ENCODE peak calls at places on chromosome 15, in five cellular contexts. Y is K562, E is HCT116, A is HepG2, I is SK-N-SH. K is an unnamed sample.

GRCh38 chr15:81338422-81339007 is 14.6 kb upstream of the STARD5 start:
- DNase-seq in Y (no peak), E (peak; percentile 2), A (no peak), I (no peak), K (no peak)

GRCh38 chr15:99704444-99704838 is 28.8 kb downstream of the LYSMD4 start:
- DNase-seq in Y (peak; percentile 59), E (peak; percentile 78), A (peak; percentile 81), I (peak; percentile 65), K (peak; percentile 89)

GRCh38 chr15:55750706-55751105 is 7.8 kb upstream of the PRTG start:
- DNase-seq in Y (no peak), E (no peak), A (no peak), I (no peak), K (no peak)

GRCh38 chr15:57251941-57252340 is 124.4 kb upstream of the CGNL1 start:
- DNase-seq in Y (no peak), E (no peak), A (no peak), I (no peak), K (no peak)

GRCh38 chr15:64732156-64732860 is 43.1 kb downstream of the RBPMS2 start:
- DNase-seq in Y (no peak), E (no peak), A (peak; percentile 85), I (peak; percentile 23), K (no peak)

GRCh38 chr15:79872358-79873017 is 24.3 kb downstream of the MTHFS start:
- DNase-seq in Y (no peak), E (no peak), A (no peak), I (no peak), K (no peak)

GRCh38 chr15:57334257-57334656 is 42.0 kb upstream of the CGNL1 start:
- DNase-seq in Y (peak; percentile 73), E (no peak), A (no peak), I (no peak), K (no peak)

GRCh38 chr15:92392462-92392861 is 1.2 kb upstream of the ST8SIA2 start:
- DNase-seq in Y (no peak), E (no peak), A (no peak), I (no peak), K (no peak)

GRCh38 chr15:50059883-50060282 is 59.1 kb downstream of the ATP8B4 start:
- DNase-seq in Y (no peak), E (no peak), A (no peak), I (no peak), K (no peak)

GRCh38 chr15:74599156-74599555 is 16.5 kb upstream of the CLK3 start:
- DNase-seq in Y (no peak), E (no peak), A (no peak), I (no peak), K (no peak)

GRCh38 chr15:90814193-90814811 is 54.1 kb upstream of the FURIN start:
- DNase-seq in Y (no peak), E (no peak), A (no peak), I (no peak), K (no peak)

GRCh38 chr15:67771201-67771600 is 54.1 kb upstream of the SKOR1 start:
- DNase-seq in Y (peak; percentile 54), E (no peak), A (no peak), I (peak; percentile 51), K (no peak)

GRCh38 chr15:79172032-79172481 is 81.5 kb upstream of the RASGRF1 start:
- DNase-seq in Y (peak; percentile 68), E (no peak), A (peak; percentile 50), I (peak; percentile 51), K (no peak)

GRCh38 chr15:51349156-51349844 is 7.8 kb downstream of the GLDN start:
- DNase-seq in Y (no peak), E (no peak), A (no peak), I (no peak), K (no peak)

GRCh38 chr15:100623301-100623700 is 20.9 kb downstream of the ASB7 start:
- DNase-seq in Y (no peak), E (no peak), A (no peak), I (no peak), K (no peak)

GRCh38 chr15:100841426-100841825 is 38.2 kb upstream of the ALDH1A3 start:
- DNase-seq in Y (no peak), E (no peak), A (no peak), I (no peak), K (no peak)

GRCh38 chr15:45648521-45649200 is 13.8 kb downstream of the SQOR start:
- DNase-seq in Y (no peak), E (peak; percentile 32), A (peak; percentile 76), I (no peak), K (no peak)

GRCh38 chr15:67511606-67512005 is 9.3 kb upstream of the C15orf61 start:
- DNase-seq in Y (no peak), E (no peak), A (no peak), I (no peak), K (no peak)

GRCh38 chr15:50543556-50543955 is 2.9 kb downstream of the USP50 start:
- DNase-seq in Y (no peak), E (no peak), A (no peak), I (no peak), K (no peak)

GRCh38 chr15:68542771-68543544 is 35.8 kb upstream of the CORO2B start:
- DNase-seq in Y (no peak), E (no peak), A (peak; percentile 32), I (no peak), K (no peak)

GRCh38 chr15:56251315-56252091 is 7.8 kb upstream of the RFX7 start:
- DNase-seq in Y (peak; percentile 17), E (no peak), A (no peak), I (no peak), K (no peak)

GRCh38 chr15:62440731-62441130 is 275.6 kb upstream of the C2CD4B start:
- DNase-seq in Y (no peak), E (no peak), A (no peak), I (no peak), K (no peak)

GRCh38 chr15:91954211-91954804 is 100.8 kb downstream of the SLCO3A1 start:
- DNase-seq in Y (no peak), E (no peak), A (no peak), I (no peak), K (peak; percentile 27)

GRCh38 chr15:92025717-92026270 is 172.3 kb downstream of the SLCO3A1 start:
- DNase-seq in Y (no peak), E (no peak), A (no peak), I (no peak), K (no peak)

GRCh38 chr15:48433226-48433886 is 102.1 kb downstream of the DUT start:
- DNase-seq in Y (no peak), E (no peak), A (no peak), I (no peak), K (no peak)

GRCh38 chr15:75145027-75145841 is 56.4 kb upstream of the C15orf39 start:
- DNase-seq in Y (no peak), E (no peak), A (peak; percentile 84), I (no peak), K (no peak)

GRCh38 chr15:92683511-92683834 is 27.9 kb upstream of the FAM174B start:
- DNase-seq in Y (peak; percentile 27), E (no peak), A (peak; percentile 50), I (no peak), K (peak; percentile 92)

GRCh38 chr15:66757030-66757429 is 55.0 kb downstream of the SMAD6 start:
- DNase-seq in Y (no peak), E (no peak), A (no peak), I (no peak), K (no peak)

GRCh38 chr15:25251700-25252390 is 187.0 kb downstream of the UBE3A start:
- DNase-seq in Y (no peak), E (no peak), A (no peak), I (no peak), K (no peak)

GRCh38 chr15:25250011-25250596 is 188.7 kb downstream of the UBE3A start:
- DNase-seq in Y (no peak), E (no peak), A (no peak), I (no peak), K (no peak)

GRCh38 chr15:25249236-25250010 is 189.4 kb downstream of the UBE3A start:
- DNase-seq in Y (no peak), E (no peak), A (no peak), I (no peak), K (no peak)

GRCh38 chr15:25248583-25249235 is 190.1 kb downstream of the UBE3A start:
- DNase-seq in Y (no peak), E (no peak), A (no peak), I (no peak), K (no peak)

DNA sequence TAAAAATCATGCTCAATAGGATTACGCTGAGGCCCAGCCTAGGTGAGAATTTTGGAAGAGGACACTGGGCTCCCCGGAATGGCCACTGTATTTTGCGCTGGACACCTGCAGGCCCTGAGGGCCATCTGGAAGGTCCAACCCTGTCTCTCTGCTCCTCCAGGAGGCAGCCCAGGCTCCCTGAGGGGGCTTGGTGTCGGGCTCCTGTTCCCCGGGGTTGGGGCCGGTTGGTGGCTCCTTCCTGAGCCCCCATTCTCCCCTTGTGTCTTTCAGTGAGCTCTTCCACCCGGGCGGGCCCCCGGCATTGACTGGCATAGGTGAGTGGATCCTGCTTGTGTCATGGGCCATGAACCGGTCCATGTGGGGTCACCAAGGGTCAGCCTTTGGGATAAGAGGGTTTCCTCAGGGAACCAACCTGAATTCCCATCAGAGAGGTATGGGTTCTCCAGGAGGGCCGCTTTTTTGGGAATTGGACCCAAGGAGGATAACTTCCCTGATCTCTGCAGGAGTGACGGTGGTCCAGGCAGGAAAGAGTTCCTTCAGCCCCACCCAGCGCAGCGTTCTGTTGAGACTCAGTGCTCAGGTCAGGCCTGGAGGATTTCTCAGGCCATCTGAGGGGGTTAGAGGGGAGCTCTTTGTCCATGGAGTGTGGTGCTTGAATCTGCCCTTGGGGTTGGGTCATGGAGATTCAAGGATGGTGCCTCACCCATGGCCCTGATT is 187.8 kb downstream of the UBE3A start:
- DNase-seq in Y (no peak), E (no peak), A (no peak), I (no peak), K (no peak)
- TF ChIP-seq JUND in Y (no peak), E (no peak), A (no peak), I (no peak), K (no peak)

DNA sequence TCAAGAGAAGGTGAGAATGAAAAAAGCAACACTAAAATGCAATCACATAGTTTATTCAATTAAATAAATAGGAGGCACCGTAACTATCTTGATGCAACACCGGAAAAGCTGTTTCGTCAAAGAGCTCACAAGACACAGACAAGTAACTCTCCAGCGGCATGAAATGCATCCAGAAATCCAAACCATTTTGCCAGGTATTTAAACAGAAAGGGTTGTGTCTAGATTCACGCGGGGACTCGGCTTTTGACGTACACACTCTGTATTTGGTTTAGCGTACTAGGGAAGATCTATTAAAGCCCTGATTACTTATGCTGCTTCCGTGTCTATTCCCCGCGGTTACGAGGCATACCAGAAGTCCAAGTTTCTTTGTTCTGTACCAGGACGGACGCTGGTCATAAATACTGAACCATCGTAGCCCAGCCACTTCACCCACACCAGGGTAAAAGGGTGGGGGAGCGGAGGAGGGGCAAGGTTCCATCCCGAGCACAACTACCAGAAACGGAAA is 685 bp downstream of the BNIP2 start:
- DNase-seq in Y (no peak), E (peak; percentile 6), A (peak; percentile 42), I (no peak), K (peak; percentile 19)
- TF ChIP-seq JUND in Y (no peak), E (no peak), A (no peak), I (no peak), K (no peak)

GRCh38 chr15:72135719-72136118 is 17.5 kb downstream of the SENP8 start:
- DNase-seq in Y (no peak), E (no peak), A (no peak), I (no peak), K (peak; percentile 33)
- TF ChIP-seq JUND in Y (no peak), E (no peak), A (no peak), I (no peak), K (no peak)

DNA sequence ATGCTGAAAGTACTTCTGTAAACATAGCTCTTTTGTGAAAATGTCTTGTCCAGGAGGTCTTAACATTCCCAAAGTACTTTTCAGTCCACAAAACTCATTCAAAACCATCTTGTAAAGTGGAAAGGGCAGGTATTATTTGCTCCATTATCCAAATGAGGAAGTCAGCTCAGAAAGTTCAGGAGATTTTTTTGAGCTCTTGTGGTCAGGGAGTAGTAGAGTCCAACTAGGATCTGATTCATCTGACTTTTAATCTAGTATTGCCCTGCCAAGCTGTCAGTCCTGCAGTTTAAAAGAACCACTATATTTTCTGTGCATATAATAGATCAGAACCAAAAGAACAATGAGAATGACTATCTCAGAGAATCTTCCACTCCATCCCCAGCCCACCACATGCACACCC is 83.5 kb downstream of the FOXB1 start:
- DNase-seq in Y (no peak), E (no peak), A (no peak), I (no peak), K (no peak)
- TF ChIP-seq JUND in Y (no peak), E (no peak), A (no peak), I (no peak), K (no peak)